ENCODE peak calls at places on chromosomes 7 and 10, in eight cellular contexts. O is neural progenitor cell, R is AG10803, X is fibroblast of lung, V is GM12865, H is IMR-90, S is lung, L is astrocyte of the spinal cord. C is an unnamed sample.

GRCh38 chr7:20220824-20221547 is 3.8 kb upstream of the MACC1 start:
- DNase-seq in S (no peak), X (peak), O (no peak), R (peak), L (peak), V (peak), H (peak), C (peak)

GRCh38 chr7:2158331-2159175 is 74.2 kb downstream of the MAD1L1 start:
- DNase-seq in H (no peak), X (no peak), L (no peak), R (no peak), S (no peak), O (no peak), V (no peak), C (no peak)

GRCh38 chr7:55964261-55964801 is at the start of gene NIPSNAP2:
- DNase-seq in S (peak), H (peak), L (peak), R (no peak), X (peak), V (peak), O (peak), C (no peak)

GRCh38 chr10:12980080-12980656 is 21.3 kb downstream of the CCDC3 start:
- DNase-seq in O (no peak), S (no peak), H (no peak), X (no peak), L (no peak), R (no peak), V (no peak), C (no peak)

GRCh38 chr10:1672001-1672781 is 65.1 kb downstream of the ADARB2 start:
- DNase-seq in O (no peak), X (no peak), H (no peak), V (no peak), S (no peak), L (no peak), R (no peak), C (no peak)

GRCh38 chr10:117175215-117175900 is 21.9 kb upstream of the KCNK18 start:
- DNase-seq in L (no peak), H (no peak), V (no peak), O (no peak), S (peak), X (no peak), R (no peak), C (no peak)

GRCh38 chr10:65275296-65275695 is 1650.5 kb upstream of the LRRTM3 start:
- DNase-seq in S (no peak), V (no peak), L (no peak), H (no peak), X (no peak), R (no peak), O (no peak), C (no peak)

GRCh38 chr7:149875396-149875795 is 1.6 kb downstream of the ATP6V0E2 start:
- DNase-seq in R (no peak), H (no peak), O (no peak), S (peak), L (no peak), X (no peak), V (no peak), C (no peak)

GRCh38 chr7:8433477-8434289 is at the start of gene NXPH1:
- DNase-seq in V (peak), X (no peak), O (peak), R (no peak), L (no peak), S (no peak), H (no peak), C (no peak)

GRCh38 chr7:2255145-2256139 is 13.4 kb downstream of the NUDT1 start:
- DNase-seq in V (peak), L (peak), S (no peak), X (peak), H (no peak), O (no peak), R (no peak), C (no peak)

GRCh38 chr10:14356921-14357320 is 26.2 kb upstream of the FRMD4A start:
- DNase-seq in L (peak), R (peak), V (no peak), X (peak), H (peak), S (no peak), O (no peak), C (no peak)

GRCh38 chr10:31697271-31698168 is 231.1 kb downstream of the ARHGAP12 start:
- DNase-seq in O (no peak), H (peak), L (peak), V (no peak), R (peak), X (peak), S (peak), C (peak)

GRCh38 chr10:67912330-67912946 is 28.0 kb downstream of the SIRT1 start:
- DNase-seq in V (no peak), S (no peak), X (peak), L (no peak), H (peak), O (no peak), R (peak), C (no peak)

GRCh38 chr10:70918851-70919530 is 30.6 kb upstream of the PCBD1 start:
- DNase-seq in V (no peak), L (no peak), H (no peak), X (no peak), R (no peak), O (no peak), S (no peak), C (no peak)

GRCh38 chr7:137685439-137686164 is 161.2 kb downstream of the DGKI start:
- DNase-seq in H (no peak), L (no peak), S (no peak), O (no peak), X (peak), V (no peak), R (no peak), C (no peak)

GRCh38 chr7:815284-816216 is 16.7 kb upstream of the SUN1 start:
- DNase-seq in L (no peak), V (peak), S (no peak), O (peak), H (no peak), R (no peak), X (peak), C (no peak)

GRCh38 chr7:56081626-56082340 is 11.0 kb downstream of the PHKG1 start:
- DNase-seq in S (no peak), O (no peak), V (no peak), X (no peak), H (no peak), L (no peak), R (no peak), C (no peak)

GRCh38 chr7:102322202-102322715 is 34.0 kb downstream of the SPDYE6 start:
- DNase-seq in X (no peak), L (no peak), R (no peak), O (no peak), S (no peak), V (no peak), H (no peak), C (no peak)

GRCh38 chr10:35092851-35093250 is 2.7 kb upstream of the CUL2 start:
- DNase-seq in H (no peak), O (no peak), L (no peak), V (peak), X (no peak), S (no peak), R (no peak), C (no peak)
- TF ChIP-seq CTCF in H (no peak), O (no peak), L (no peak), V (no peak), X (no peak), S (no peak), R (no peak), C (no peak)

DNA sequence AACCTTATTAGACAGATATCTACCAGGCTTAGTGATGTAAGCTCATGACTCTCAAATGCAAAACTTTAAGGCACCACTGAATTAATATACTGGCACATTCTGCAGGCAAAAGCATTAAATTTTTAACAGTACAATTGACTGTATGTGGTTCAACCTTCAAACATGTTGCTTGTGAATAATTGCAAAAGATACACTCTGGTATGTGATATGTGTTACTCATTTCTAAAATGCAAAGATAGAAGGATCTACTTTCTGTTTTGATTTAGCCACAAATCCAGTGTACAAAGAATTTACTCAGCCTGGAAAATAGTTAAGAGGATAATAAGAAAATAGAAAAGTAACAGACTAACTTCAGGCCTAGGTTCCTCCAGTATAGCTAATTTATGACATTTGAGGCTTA is 66.6 kb upstream of the NOBOX start:
- DNase-seq in V (no peak), O (no peak), X (no peak), R (no peak), S (no peak), L (no peak), H (no peak), C (no peak)
- H3K4me3 ChIP-seq in V (no peak), O (no peak), X (no peak), R (no peak), S (no peak), L (no peak), H (no peak), C (no peak)

GRCh38 chr7:98697485-98698240 is 80.6 kb downstream of the NPTX2 start:
- DNase-seq in L (no peak), O (no peak), X (no peak), S (no peak), V (no peak), H (no peak), R (no peak), C (no peak)
- TF ChIP-seq CTCF in L (no peak), O (no peak), X (no peak), S (no peak), V (no peak), H (no peak), R (no peak), C (no peak)

GRCh38 chr10:100483876-100484666 is 21.3 kb downstream of the WNT8B start:
- DNase-seq in L (no peak), R (no peak), S (no peak), H (no peak), V (no peak), O (no peak), X (no peak), C (no peak)
- H3K4me3 ChIP-seq in L (no peak), R (no peak), S (no peak), H (no peak), V (no peak), O (no peak), X (no peak), C (no peak)

DNA sequence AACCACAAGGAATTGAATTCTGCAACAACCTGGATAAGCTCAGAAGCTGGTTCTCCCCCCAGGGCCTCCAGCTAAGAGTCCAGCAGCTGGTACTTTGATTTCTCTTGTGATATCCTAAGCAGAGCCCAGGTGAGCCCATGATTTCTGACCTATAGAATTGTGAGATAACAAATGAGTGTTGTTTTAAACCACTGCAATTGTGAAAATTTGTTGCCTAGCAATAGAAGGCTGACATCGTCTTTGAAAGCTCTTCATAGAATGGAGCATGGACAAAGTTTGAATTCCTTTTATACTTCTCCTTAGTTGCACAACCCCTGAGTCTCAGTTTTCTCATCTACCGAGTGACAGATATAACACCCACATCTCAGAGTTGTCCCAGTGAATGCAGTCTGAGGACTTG is 129.9 kb downstream of the TEX36 start:
- DNase-seq in X (no peak), O (no peak), H (no peak), L (no peak), R (no peak), V (no peak), S (no peak), C (no peak)
- TF ChIP-seq CTCF in X (no peak), O (no peak), H (no peak), L (no peak), R (no peak), V (no peak), S (no peak), C (no peak)

DNA sequence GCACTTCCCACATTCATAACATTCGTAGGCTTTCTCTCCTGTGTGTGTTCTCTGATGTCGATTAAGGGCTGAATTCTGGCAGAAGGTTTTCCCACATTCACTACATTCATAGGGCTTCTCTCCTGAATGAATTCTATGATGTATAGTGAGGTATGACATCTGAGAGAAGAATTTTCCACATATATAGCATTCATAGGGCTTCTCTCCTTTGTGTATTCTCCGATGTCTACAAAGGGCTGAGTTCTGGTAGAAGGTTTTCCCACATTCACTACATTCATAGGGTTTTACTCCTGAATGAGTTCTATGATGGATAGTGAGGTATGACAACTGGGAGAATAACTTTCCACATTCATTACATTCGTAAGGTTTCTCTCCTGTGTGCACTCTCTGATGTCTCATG is 15.6 kb downstream of the ZNF12 start:
- DNase-seq in O (no peak), R (no peak), H (no peak), V (no peak), L (no peak), X (no peak), S (no peak), C (no peak)
- H3K4me3 ChIP-seq in O (peak), R (no peak), H (no peak), V (no peak), L (no peak), X (no peak), S (no peak), C (no peak)

C was measured in AG04449.